ENCODE peak calls at places on chromosomes 13 and 19, in seven cellular contexts. T is IMR-90, U is kidney, L is dorsolateral prefrontal cortex, F is tibial artery, K is body of pancreas, Y is ovary. A is an unnamed sample.

GRCh38 chr19:35392742-35393350 is 22.0 kb downstream of the GPR42 start:
- DNase-seq in F (no peak), U (no peak), L (no peak), T (no peak), Y (no peak), K (no peak), A (no peak)

GRCh38 chr13:112903606-112904195 is 65.3 kb upstream of the MCF2L start:
- DNase-seq in F (no peak), L (no peak), K (peak), U (no peak), Y (peak), T (no peak), A (no peak)

GRCh38 chr13:36840718-36841250 is 21.8 kb downstream of the RFXAP start:
- DNase-seq in K (no peak), Y (no peak), T (no peak), F (no peak), L (no peak), U (no peak), A (no peak)

GRCh38 chr19:19463348-19464117 is 51.8 kb downstream of the TSSK6 start:
- DNase-seq in U (peak), Y (peak), K (peak), F (peak), T (peak), L (no peak), A (no peak)

GRCh38 chr19:53102701-53103140 is 501 bp downstream of the ZNF160 start:
- DNase-seq in T (peak), K (peak), F (no peak), L (peak), U (peak), Y (peak), A (peak)

GRCh38 chr13:95784161-95784880 is 107.4 kb downstream of the DNAJC3 start:
- DNase-seq in K (no peak), T (peak), Y (no peak), F (no peak), U (no peak), L (no peak), A (peak)

GRCh38 chr19:47356900-47357299 is 7.8 kb downstream of the DHX34 start:
- DNase-seq in L (no peak), T (no peak), Y (no peak), F (no peak), K (peak), U (no peak), A (no peak)

GRCh38 chr19:36136975-36137686 is 2.7 kb upstream of the CAPNS1 start:
- DNase-seq in F (peak), Y (peak), K (peak), T (peak), U (peak), L (no peak), A (peak)

GRCh38 chr19:13060964-13061927 is 41.4 kb downstream of the LYL1 start:
- DNase-seq in Y (peak), L (peak), T (peak), U (peak), F (peak), K (peak), A (peak)

GRCh38 chr19:7349961-7350711 is 1.4 kb downstream of the ARHGEF18 start:
- DNase-seq in U (peak), T (no peak), K (no peak), F (no peak), L (no peak), Y (peak), A (no peak)

GRCh38 chr13:53121879-53122278 is 93.3 kb downstream of the OLFM4 start:
- DNase-seq in L (no peak), T (no peak), K (no peak), Y (no peak), F (no peak), U (no peak), A (no peak)

GRCh38 chr13:22195726-22196125 is 524.9 kb downstream of the FGF9 start:
- DNase-seq in L (no peak), K (no peak), U (no peak), Y (no peak), T (no peak), F (no peak), A (no peak)

GRCh38 chr13:19822673-19823072 is 39.9 kb upstream of the PSPC1 start:
- DNase-seq in L (no peak), F (no peak), K (no peak), T (no peak), U (no peak), Y (no peak), A (no peak)

GRCh38 chr13:102870677-102871415 is 25.0 kb downstream of the ERCC5 start:
- DNase-seq in U (peak), Y (peak), F (no peak), K (peak), L (peak), T (peak), A (peak)

GRCh38 chr19:2544576-2545415 is 68.9 kb downstream of the GADD45B start:
- DNase-seq in K (no peak), T (no peak), Y (peak), U (peak), F (no peak), L (no peak), A (no peak)

GRCh38 chr13:91346062-91346461 is 1.4 kb upstream of the MIR17HG start:
- DNase-seq in K (no peak), F (no peak), U (no peak), T (no peak), L (no peak), Y (no peak), A (no peak)

GRCh38 chr13:73945871-73946270 is 188.3 kb downstream of the KLF12 start:
- DNase-seq in L (no peak), T (no peak), U (no peak), Y (no peak), K (no peak), F (no peak), A (no peak)

GRCh38 chr19:1773173-1773572 is 19.9 kb downstream of the ONECUT3 start:
- DNase-seq in L (no peak), T (no peak), U (no peak), F (no peak), K (no peak), Y (no peak), A (peak)

GRCh38 chr19:48381178-48381950 is 10.0 kb downstream of the KDELR1 start:
- DNase-seq in F (no peak), K (no peak), T (no peak), U (no peak), L (no peak), Y (no peak), A (no peak)

GRCh38 chr19:39419003-39419402 is 6.5 kb downstream of the PLEKHG2 start:
- DNase-seq in Y (no peak), K (no peak), T (no peak), U (no peak), F (no peak), L (no peak), A (no peak)

GRCh38 chr19:39416152-39416551 is 3.7 kb downstream of the PLEKHG2 start:
- DNase-seq in U (no peak), L (no peak), F (no peak), T (no peak), Y (peak), K (no peak), A (no peak)

GRCh38 chr19:39417463-39418181 is 5.2 kb downstream of the PLEKHG2 start:
- DNase-seq in U (no peak), K (no peak), T (no peak), F (no peak), Y (peak), L (no peak), A (no peak)

GRCh38 chr19:39415111-39416046 is 2.9 kb downstream of the PLEKHG2 start:
- DNase-seq in K (no peak), U (no peak), L (no peak), Y (peak), F (no peak), T (no peak), A (no peak)

GRCh38 chr19:39416626-39417120 is 4.2 kb downstream of the PLEKHG2 start:
- DNase-seq in T (no peak), U (no peak), K (no peak), L (no peak), Y (peak), F (peak), A (no peak)
- H3K27ac ChIP-seq in T (no peak), U (no peak), K (no peak), L (no peak), Y (no peak), F (peak), A (peak)

DNA sequence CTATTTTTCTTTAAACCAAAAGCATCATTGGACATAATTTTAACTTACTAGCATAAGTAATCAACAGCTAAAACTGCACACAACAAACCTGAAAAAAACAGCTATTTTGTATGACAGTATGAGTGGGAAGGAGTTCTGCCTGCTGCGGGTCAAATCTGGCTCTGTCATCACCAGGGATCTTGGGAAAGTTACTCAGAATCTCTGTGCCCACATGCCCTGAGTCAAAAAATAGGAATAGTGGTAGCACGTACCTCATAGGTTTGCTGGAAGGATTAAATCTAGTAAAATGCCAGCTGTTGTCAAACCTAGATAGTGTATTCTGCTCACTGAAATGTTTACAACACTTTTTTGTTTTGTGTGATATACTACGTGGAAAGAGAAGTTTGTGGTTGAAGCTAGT is 1.1 kb downstream of the CLN5 start:
- DNase-seq in Y (no peak), L (no peak), U (no peak), F (no peak), T (peak), K (no peak), A (peak)
- H3K27ac ChIP-seq in Y (peak), L (peak), U (peak), F (peak), T (no peak), K (peak), A (peak)

GRCh38 chr19:38850231-38850975 is 617 bp upstream of the HNRNPL start:
- DNase-seq in U (peak), L (peak), F (peak), T (peak), K (peak), Y (peak), A (peak)

GRCh38 chr19:38851622-38852230 is 1.9 kb upstream of the HNRNPL start:
- DNase-seq in Y (peak), K (peak), U (peak), T (peak), L (peak), F (peak), A (peak)

GRCh38 chr19:38850976-38851621 is 1.3 kb upstream of the HNRNPL start:
- DNase-seq in F (no peak), L (peak), U (peak), K (peak), Y (peak), T (no peak), A (no peak)

GRCh38 chr19:38852231-38853044 is 2.7 kb upstream of the HNRNPL start:
- DNase-seq in U (peak), Y (peak), T (peak), K (peak), L (peak), F (peak), A (peak)

DNA sequence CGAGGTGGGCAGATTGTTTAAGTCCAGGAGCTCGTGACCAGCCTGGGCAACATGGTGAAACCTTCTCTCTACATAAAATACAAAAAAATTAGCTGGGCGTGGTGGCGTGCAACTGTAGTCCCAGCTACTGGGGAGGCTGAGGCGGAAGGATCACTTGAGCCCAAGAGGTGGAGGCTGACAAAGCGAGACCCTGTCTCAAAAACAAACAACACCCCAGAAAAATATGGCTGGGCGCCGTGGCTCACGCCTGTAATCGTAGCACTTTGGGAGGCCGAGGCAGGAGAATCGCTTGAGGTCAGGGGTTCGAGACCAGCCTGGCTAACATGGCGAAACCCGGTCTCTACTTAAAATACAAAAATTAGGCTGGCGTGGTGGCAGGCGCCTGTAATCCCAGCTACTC is 3.4 kb upstream of the HNRNPL start:
- DNase-seq in F (no peak), T (no peak), U (no peak), K (no peak), Y (no peak), L (no peak), A (no peak)
- H3K27ac ChIP-seq in F (no peak), T (peak), U (no peak), K (peak), Y (no peak), L (peak), A (peak)

DNA sequence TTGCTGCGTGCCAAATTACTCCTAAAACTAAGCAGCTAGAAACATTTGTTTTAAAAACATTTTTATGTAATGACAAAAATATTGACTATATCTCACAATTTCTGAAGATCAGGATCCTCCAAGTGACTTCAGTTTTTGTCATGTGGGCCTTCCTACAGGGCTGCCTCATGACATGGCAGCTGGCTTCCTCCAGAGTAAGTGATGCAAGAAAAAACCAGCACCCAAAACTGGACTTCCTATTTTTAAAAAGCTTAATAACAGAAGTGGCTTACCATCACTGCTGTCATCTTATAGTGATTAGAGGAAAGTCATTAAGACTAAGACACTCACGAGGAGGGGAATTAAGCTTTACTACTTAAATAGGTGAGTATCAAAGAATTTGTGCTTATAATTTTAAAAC is 681.7 kb downstream of the PCDH17 start:
- DNase-seq in K (no peak), Y (no peak), F (no peak), T (no peak), L (no peak), U (no peak), A (no peak)
- H3K27ac ChIP-seq in K (no peak), Y (no peak), F (no peak), T (no peak), L (no peak), U (no peak), A (no peak)

GRCh38 chr13:30418886-30419459 is 3.3 kb upstream of the UBE2L5 start:
- DNase-seq in T (no peak), K (no peak), F (no peak), U (no peak), L (no peak), Y (no peak), A (no peak)

GRCh38 chr13:30418075-30418715 is 4.1 kb upstream of the UBE2L5 start:
- DNase-seq in Y (no peak), K (no peak), L (no peak), T (no peak), F (no peak), U (no peak), A (no peak)

GRCh38 chr13:30422056-30422914 is at the start of gene UBE2L5:
- DNase-seq in T (peak), L (peak), Y (peak), F (peak), U (peak), K (peak), A (peak)

GRCh38 chr13:30423891-30424290 is 1.6 kb downstream of the UBE2L5 start:
- DNase-seq in Y (no peak), L (no peak), K (no peak), U (no peak), T (no peak), F (no peak), A (no peak)

GRCh38 chr13:30421093-30422055 is 919 bp upstream of the UBE2L5 start:
- DNase-seq in L (peak), U (peak), T (peak), F (peak), K (peak), Y (peak), A (peak)
- H3K27ac ChIP-seq in L (peak), U (peak), T (peak), F (peak), K (peak), Y (peak), A (peak)